ENCODE peak calls at places on chromosomes 16 and 17, in four cellular contexts. P, K, S and I are unnamed samples. For H3K27me3, the result is how much of the 10 kb centered on the place peaks cover.

GRCh38 chr16:56936491-56936890 is 4.5 kb downstream of the HERPUD1 start:
- DNase-seq in K (no peak), P (no peak), S (no peak), I (no peak)

GRCh38 chr17:32486701-32487459 is at the start of gene CDK5R1:
- DNase-seq in K (peak), S (peak), P (peak), I (peak)

GRCh38 chr17:68344701-68345136 is 53.4 kb downstream of the ARSG start:
- DNase-seq in P (no peak), K (no peak), S (no peak), I (no peak)

GRCh38 chr17:67680445-67681224 is 37.1 kb upstream of the NOL11 start:
- DNase-seq in P (no peak), S (no peak), K (no peak), I (no peak)

GRCh38 chr17:20225162-20226115 is 216.3 kb downstream of the SPECC1 start:
- DNase-seq in S (no peak), K (no peak), P (peak), I (no peak)

GRCh38 chr17:42879596-42879985 is 21.0 kb upstream of the G6PC1 start:
- DNase-seq in K (no peak), S (peak), P (no peak), I (no peak)

GRCh38 chr17:29358421-29358820 is 31.7 kb upstream of the TAOK1 start:
- DNase-seq in S (no peak), K (no peak), P (no peak), I (no peak)

GRCh38 chr17:50946891-50947843 is 81.0 kb upstream of the TOB1 start:
- DNase-seq in S (no peak), P (no peak), K (no peak), I (no peak)

GRCh38 chr17:39240631-39241030 is 14.9 kb upstream of the STAC2 start:
- DNase-seq in S (no peak), P (no peak), K (no peak), I (no peak)

GRCh38 chr16:54506691-54507090 is 220.1 kb upstream of the IRX3 start:
- DNase-seq in K (no peak), P (no peak), S (no peak), I (no peak)

GRCh38 chr17:83074696-83075223 is 4.6 kb upstream of the METRNL start:
- DNase-seq in S (no peak), P (no peak), K (no peak), I (no peak)

GRCh38 chr17:30002088-30002487 is 60.7 kb downstream of the EFCAB5 start:
- DNase-seq in S (no peak), P (no peak), K (no peak), I (no peak)

GRCh38 chr16:24668481-24669001 is 60.9 kb upstream of the TNRC6A start:
- DNase-seq in S (peak), P (no peak), K (no peak), I (no peak)

GRCh38 chr17:35080536-35080935 is 17.0 kb upstream of the RFFL start:
- DNase-seq in K (no peak), S (no peak), P (no peak), I (no peak)

GRCh38 chr16:80058236-80058635 is 457.7 kb upstream of the MAF start:
- DNase-seq in P (no peak), K (peak), S (no peak), I (peak)

GRCh38 chr17:50604470-50604869 is 30.2 kb upstream of the ABCC3 start:
- DNase-seq in S (peak), P (no peak), K (peak), I (peak)

GRCh38 chr17:12256380-12256995 is 235.8 kb downstream of the MAP2K4 start:
- DNase-seq in K (peak), S (peak), P (peak), I (no peak)

GRCh38 chr17:31738067-31738466 is 121.0 kb downstream of the COPRS start:
- DNase-seq in K (no peak), P (peak), S (no peak), I (no peak)

GRCh38 chr16:26505501-26505900 is 561.2 kb upstream of the C16orf82 start:
- DNase-seq in S (no peak), P (no peak), K (no peak), I (no peak)

GRCh38 chr16:81723098-81723723 is 55.9 kb upstream of the PLCG2 start:
- DNase-seq in K (peak), S (peak), P (peak), I (no peak)

GRCh38 chr17:9928601-9929341 is 23.7 kb upstream of the RCVRN start:
- DNase-seq in K (no peak), P (peak), S (peak), I (no peak)

GRCh38 chr17:57781386-57782050 is 36.4 kb upstream of the CCDC182 start:
- DNase-seq in S (no peak), P (no peak), K (peak), I (no peak)

GRCh38 chr16:88141580-88141979 is 190.3 kb downstream of the BANP start:
- DNase-seq in S (no peak), P (no peak), K (no peak), I (no peak)

GRCh38 chr16:31157136-31157535 is 7.3 kb upstream of the PRSS36 start:
- DNase-seq in P (no peak), K (no peak), S (no peak), I (no peak)

GRCh38 chr16:54173489-54173888 is 113.1 kb downstream of the IRX3 start:
- DNase-seq in P (no peak), S (no peak), K (no peak), I (no peak)

GRCh38 chr16:23434380-23434779 is 18.6 kb downstream of the COG7 start:
- DNase-seq in S (peak), P (peak), K (no peak), I (no peak)

GRCh38 chr17:3043737-3044365 is 19.6 kb downstream of the OR1D5 start:
- DNase-seq in S (no peak), K (no peak), P (no peak), I (no peak)

GRCh38 chr16:23466162-23466885 is 13.3 kb upstream of the COG7 start:
- DNase-seq in P (peak), K (no peak), S (peak), I (no peak)

GRCh38 chr16:6146874-6147425 is 1049.4 kb upstream of the EEF2KMT start:
- DNase-seq in S (no peak), P (no peak), K (no peak), I (no peak)

GRCh38 chr17:56595831-56596740 is 2.6 kb downstream of the NOG start:
- DNase-seq in S (peak), K (no peak), P (peak), I (no peak)

GRCh38 chr17:412211-413015 is 59.8 kb upstream of the RPH3AL start:
- DNase-seq in P (peak), K (peak), S (peak), I (no peak)

GRCh38 chr17:77790143-77790829 is 168.2 kb upstream of the TNRC6C start:
- DNase-seq in S (no peak), P (no peak), K (no peak), I (no peak)

GRCh38 chr17:72397687-72398086 is 276.9 kb downstream of the SOX9 start:
- DNase-seq in S (peak), P (peak), K (no peak), I (no peak)

GRCh38 chr17:48556534-48557401 is 11.9 kb upstream of the HOXB2 start:
- DNase-seq in K (no peak), S (peak), P (peak), I (no peak)
- H3K27me3 ChIP-seq in K (half or more), S (under half), P (under half), I (under half)

GRCh38 chr17:61349350-61349749 is 50.3 kb upstream of the TBX2 start:
- DNase-seq in S (no peak), K (no peak), P (peak), I (no peak)
- TF ChIP-seq CTCF in S (peak), K (no peak), P (peak), I (no peak)

GRCh38 chr17:74861554-74862107 is 1.9 kb upstream of the GRIN2C start:
- DNase-seq in S (no peak), K (no peak), P (no peak), I (no peak)
- H3K27me3 ChIP-seq in S (half or more), K (under half), P (half or more), I (under half)

DNA sequence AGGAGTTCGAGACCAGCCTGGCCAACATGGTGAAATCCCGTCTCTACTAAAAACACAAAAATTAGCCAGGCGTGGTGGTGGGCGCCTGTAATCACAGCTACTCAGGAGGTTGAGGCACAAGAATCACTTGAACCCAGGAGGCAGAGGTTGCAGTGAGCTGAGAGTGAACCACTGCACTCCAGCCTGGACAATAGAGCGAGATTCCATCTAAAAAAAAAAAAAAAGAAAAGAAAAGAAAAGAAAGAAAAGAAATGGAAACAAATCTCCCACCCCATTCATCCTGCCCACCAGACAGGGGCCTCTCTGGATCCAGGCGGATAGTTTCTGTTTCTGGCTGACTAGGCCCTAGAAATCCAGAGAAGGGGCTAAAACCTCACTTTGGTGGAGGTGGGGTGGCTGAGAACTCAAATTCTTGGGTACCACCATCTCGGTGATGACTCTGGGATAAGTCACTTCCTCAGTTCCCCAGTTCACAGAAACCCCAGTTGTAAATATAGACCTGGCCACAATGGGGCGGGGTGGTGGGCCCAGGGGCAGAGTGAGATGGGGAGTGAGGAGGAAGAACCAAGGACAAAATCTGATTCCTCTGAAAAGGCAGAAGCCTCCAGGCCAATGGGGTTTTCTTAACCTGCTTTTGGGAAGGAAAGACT is 22.2 kb downstream of the SOCS1 start:
- DNase-seq in K (no peak), P (no peak), S (no peak), I (no peak)
- TF ChIP-seq CTCF in K (no peak), P (no peak), S (no peak), I (no peak)

GRCh38 chr17:7261377-7262191 is 694 bp downstream of the CLDN7 start:
- DNase-seq in S (no peak), K (no peak), P (no peak), I (no peak)

GRCh38 chr17:7259555-7259889 is 2.8 kb downstream of the CLDN7 start:
- DNase-seq in P (no peak), S (no peak), K (no peak), I (no peak)

GRCh38 chr17:7262192-7263070 is at the start of gene CLDN7:
- DNase-seq in S (no peak), P (peak), K (no peak), I (no peak)

GRCh38 chr17:7260151-7260550 is 2.1 kb downstream of the CLDN7 start:
- DNase-seq in S (no peak), K (no peak), P (no peak), I (no peak)

GRCh38 chr17:7260601-7261376 is 1.5 kb downstream of the CLDN7 start:
- DNase-seq in P (peak), S (no peak), K (no peak), I (no peak)
- H3K27me3 ChIP-seq in P (under half), S (under half), K (under half), I (under half)

GRCh38 chr17:41667280-41668008 is 21.2 kb upstream of the EIF1 start:
- DNase-seq in S (no peak), P (no peak), K (no peak), I (no peak)
- TF ChIP-seq CTCF in S (no peak), P (no peak), K (no peak), I (peak)

GRCh38 chr16:84308120-84308519 is 13.4 kb downstream of the WFDC1 start:
- DNase-seq in P (peak), K (peak), S (peak), I (no peak)

GRCh38 chr16:84307209-84307954 is 12.7 kb downstream of the WFDC1 start:
- DNase-seq in S (no peak), K (no peak), P (no peak), I (no peak)

GRCh38 chr16:84303516-84303915 is 8.8 kb downstream of the WFDC1 start:
- DNase-seq in P (no peak), S (no peak), K (no peak), I (no peak)

GRCh38 chr16:84303023-84303422 is 8.3 kb downstream of the WFDC1 start:
- DNase-seq in P (no peak), K (peak), S (peak), I (no peak)

GRCh38 chr16:84306564-84306963 is 11.9 kb downstream of the WFDC1 start:
- DNase-seq in K (no peak), P (no peak), S (no peak), I (no peak)
- H3K27me3 ChIP-seq in K (under half), P (under half), S (under half), I (under half)

GRCh38 chr17:47650525-47651522 is 1.1 kb downstream of the KPNB1 start:
- DNase-seq in S (peak), P (peak), K (peak), I (peak)

GRCh38 chr17:47653442-47653841 is 3.7 kb downstream of the KPNB1 start:
- DNase-seq in K (no peak), S (no peak), P (no peak), I (no peak)

GRCh38 chr17:47649972-47650524 is 329 bp downstream of the KPNB1 start:
- DNase-seq in K (no peak), S (no peak), P (no peak), I (peak)

GRCh38 chr17:47652570-47652969 is 2.9 kb downstream of the KPNB1 start:
- DNase-seq in P (no peak), S (peak), K (no peak), I (no peak)

DNA sequence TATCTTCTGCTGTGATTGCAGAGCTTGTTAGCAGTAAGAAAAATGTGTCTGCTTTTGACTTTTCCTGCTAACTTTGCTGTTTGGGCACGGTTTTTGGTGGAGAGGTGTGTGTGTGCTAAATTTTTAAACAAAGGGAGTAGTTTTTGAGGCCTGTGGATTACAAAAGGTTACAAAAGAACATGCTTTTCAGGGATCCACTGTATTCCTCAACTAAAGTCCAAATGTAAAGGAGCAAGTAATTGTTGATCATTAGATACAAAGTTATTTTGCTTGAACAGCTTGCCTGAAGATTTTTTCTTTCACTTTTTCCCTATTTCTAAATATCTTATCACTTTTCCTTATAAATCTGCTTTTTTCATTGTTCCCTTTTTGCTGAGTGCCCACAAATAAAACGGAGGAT is 2.0 kb downstream of the KPNB1 start:
- DNase-seq in K (no peak), P (no peak), S (no peak), I (no peak)
- TF ChIP-seq CTCF in K (no peak), P (no peak), S (no peak), I (no peak)

GRCh38 chr17:79789943-79790804 is 6.7 kb downstream of the CBX8 start:
- DNase-seq in P (peak), S (no peak), K (no peak), I (no peak)

GRCh38 chr17:79790805-79791353 is 6.0 kb downstream of the CBX8 start:
- DNase-seq in P (no peak), S (no peak), K (no peak), I (no peak)

GRCh38 chr17:79792984-79793923 is 3.6 kb downstream of the CBX8 start:
- DNase-seq in P (no peak), S (peak), K (no peak), I (no peak)

GRCh38 chr17:79792371-79792871 is 4.5 kb downstream of the CBX8 start:
- DNase-seq in K (no peak), P (no peak), S (no peak), I (no peak)

DNA sequence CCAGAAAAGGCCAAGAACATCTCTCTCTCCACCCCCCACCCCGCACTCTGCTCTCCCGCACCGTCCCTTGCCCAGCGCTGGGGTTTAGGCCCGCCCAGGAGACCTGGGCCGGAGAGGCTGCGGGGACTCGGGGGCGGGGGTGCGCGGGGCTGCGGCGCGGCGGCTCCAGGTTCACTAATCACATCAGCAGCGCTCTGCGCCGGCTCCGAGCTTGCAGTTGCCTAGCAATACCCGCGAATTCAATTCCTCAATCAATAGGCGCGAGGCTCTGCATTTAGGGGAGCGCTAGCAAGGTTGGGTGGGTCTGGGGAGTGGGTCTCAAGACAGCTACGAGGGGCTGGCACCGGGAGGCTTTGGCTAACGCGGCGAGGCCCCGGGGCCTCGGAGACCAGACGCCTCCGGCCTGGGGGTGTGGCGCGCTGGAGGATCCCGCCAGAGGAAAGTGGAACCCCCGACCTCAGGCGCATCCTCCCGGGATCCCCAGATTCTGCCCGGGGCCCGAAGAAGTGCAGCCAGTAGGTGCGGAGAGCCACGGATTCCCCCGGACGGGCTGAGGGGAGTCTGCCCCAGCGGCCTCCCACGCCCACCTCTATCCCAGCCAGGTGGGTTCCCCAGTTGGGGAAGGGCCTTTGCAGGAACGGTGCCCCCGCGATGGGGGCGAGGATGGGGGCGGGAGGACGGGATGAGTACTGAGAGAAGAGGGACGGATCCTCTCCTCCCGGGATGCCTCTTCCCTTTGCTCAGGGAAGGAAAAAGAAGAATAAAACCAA is 5.3 kb downstream of the CBX8 start:
- DNase-seq in P (no peak), K (no peak), S (no peak), I (no peak)
- H3K27me3 ChIP-seq in P (under half), K (under half), S (under half), I (under half)

GRCh38 chr16:67833418-67834241 is 8.5 kb upstream of the THAP11 start:
- DNase-seq in K (peak), S (peak), P (peak), I (peak)
- TF ChIP-seq CTCF in K (no peak), S (no peak), P (no peak), I (no peak)